ENCODE peak calls at places on chromosomes 11 and 22, in four cellular contexts. P is endothelial cell of umbilical vein, V is hepatocyte, S is neural progenitor cell. X is an unnamed sample.

GRCh38 chr22:23204541-23205157 is 24.3 kb downstream of the BCR start:
- DNase-seq in P (no peak), V (no peak), S (no peak), X (no peak)

GRCh38 chr22:33658775-33659174 is 261.5 kb downstream of the LARGE1 start:
- DNase-seq in V (peak; percentile 39), S (no peak), P (no peak), X (no peak)

GRCh38 chr11:67577951-67578350 is 5.7 kb upstream of the GSTP1 start:
- DNase-seq in V (no peak), P (no peak), S (no peak), X (no peak)

GRCh38 chr11:18383388-18384156 is 10.8 kb upstream of the LDHA start:
- DNase-seq in P (peak; percentile 71), S (peak; percentile 6), V (peak; percentile 92), X (peak; percentile 99)

GRCh38 chr11:23143031-23143430 is 282.8 kb upstream of the CCDC179 start:
- DNase-seq in V (no peak), P (no peak), S (no peak), X (no peak)

GRCh38 chr11:130612291-130612802 is 163.9 kb downstream of the ADAMTS15 start:
- DNase-seq in S (no peak), P (no peak), V (no peak), X (no peak)

GRCh38 chr11:106457727-106458126 is 380.3 kb downstream of the AASDHPPT start:
- DNase-seq in P (no peak), S (no peak), V (no peak), X (no peak)

GRCh38 chr11:17604201-17604912 is 57.3 kb downstream of the OTOG start:
- DNase-seq in P (no peak), V (no peak), S (no peak), X (no peak)

GRCh38 chr11:122656631-122657101 is 1.1 kb downstream of the UBASH3B start:
- DNase-seq in P (peak; percentile 59), V (peak; percentile 42), S (peak; percentile 70), X (no peak)

GRCh38 chr11:102614485-102614884 is 10.6 kb downstream of the MMP20 start:
- DNase-seq in S (no peak), P (no peak), V (no peak), X (no peak)

GRCh38 chr11:102610198-102610597 is 14.9 kb downstream of the MMP20 start:
- DNase-seq in P (no peak), S (no peak), V (no peak), X (no peak)

GRCh38 chr11:102608699-102609098 is 16.4 kb downstream of the MMP20 start:
- DNase-seq in S (no peak), V (no peak), P (no peak), X (no peak)

GRCh38 chr11:102613455-102613854 is 11.7 kb downstream of the MMP20 start:
- DNase-seq in V (no peak), S (no peak), P (no peak), X (no peak)

DNA sequence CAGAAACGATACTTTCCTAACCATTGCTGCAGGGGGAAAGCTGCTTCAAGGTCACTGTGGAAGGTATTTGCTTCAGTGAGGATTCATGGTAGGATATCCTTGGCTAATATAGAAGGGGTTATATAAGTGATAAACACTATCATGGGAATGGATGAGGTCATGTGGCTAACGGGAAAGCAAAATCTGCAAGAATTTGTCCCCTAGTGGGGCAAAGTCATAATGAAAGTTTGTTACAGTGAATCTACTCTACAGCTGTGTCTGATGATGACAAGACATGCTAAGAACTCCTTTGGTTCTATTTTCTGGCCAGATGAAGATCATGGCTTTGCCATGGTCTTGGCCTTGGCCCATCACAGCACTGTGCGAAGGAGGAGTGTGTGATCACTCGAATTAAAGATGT is 13.8 kb downstream of the MMP20 start:
- DNase-seq in S (no peak), V (no peak), P (no peak), X (no peak)
- TF ChIP-seq CTCF in S (no peak), V (no peak), P (no peak), X (no peak)

DNA sequence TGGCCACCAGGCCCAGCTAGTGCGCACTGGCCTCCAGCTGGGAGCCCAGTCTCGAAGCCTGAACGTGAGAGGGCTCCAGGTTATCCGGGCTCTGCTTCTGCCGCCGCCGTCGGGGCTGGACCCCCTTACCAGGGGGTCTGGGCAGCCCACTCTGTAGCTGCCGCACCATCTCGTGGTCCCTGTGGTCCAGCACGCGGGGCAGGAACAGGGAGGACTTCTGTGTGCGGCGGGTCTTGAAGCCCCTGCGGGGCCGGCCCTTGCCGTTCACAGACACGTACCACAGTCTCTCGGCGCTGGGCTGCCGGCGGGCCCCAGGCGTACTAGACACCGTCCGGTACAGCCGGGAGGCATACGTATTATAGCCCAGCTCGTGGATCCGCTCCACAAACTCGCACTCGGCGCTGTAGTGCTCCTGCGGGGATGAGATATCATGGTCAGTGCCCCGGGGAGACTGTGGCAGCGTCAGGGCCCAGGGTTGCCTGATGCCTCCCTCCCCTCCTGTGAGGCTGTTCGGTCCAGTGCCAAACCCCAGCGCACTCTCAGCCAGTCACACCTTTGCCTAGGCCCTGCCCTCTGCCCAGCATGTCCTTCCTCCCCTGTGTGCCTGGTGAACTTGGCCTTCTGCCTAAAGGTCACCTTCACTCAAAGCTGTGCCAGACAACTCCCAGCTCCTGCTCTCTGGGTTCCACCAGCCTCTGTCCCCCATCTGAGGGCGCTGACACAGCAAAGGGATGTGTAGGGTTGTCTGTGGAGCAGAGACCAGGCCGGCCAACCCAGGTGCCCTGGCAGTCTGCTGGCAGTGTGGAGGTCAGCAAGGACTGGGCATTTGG is 8.7 kb downstream of the FGF3 start:
- DNase-seq in V (no peak), P (no peak), S (no peak), X (no peak)
- H2AFZ ChIP-seq in V (no peak overlapping the region), P (no peak overlapping the region), S (no peak overlapping the region), X (no peak overlapping the region)

GRCh38 chr11:93738647-93739081 is 2.6 kb downstream of the TAF1D start:
- DNase-seq in P (peak; percentile 23), S (peak; percentile 14), V (no peak), X (no peak)
- TF ChIP-seq CTCF in P (no peak), S (no peak), V (no peak), X (no peak)

GRCh38 chr11:11119917-11120316 is 233.1 kb downstream of the CSNK2A3 start:
- DNase-seq in P (no peak), V (no peak), S (no peak), X (no peak)

GRCh38 chr11:11129118-11129517 is 223.9 kb downstream of the CSNK2A3 start:
- DNase-seq in P (no peak), V (no peak), S (no peak), X (no peak)

GRCh38 chr11:11125618-11126017 is 227.4 kb downstream of the CSNK2A3 start:
- DNase-seq in S (no peak), V (no peak), P (no peak), X (no peak)
- H2AFZ ChIP-seq in S (no peak overlapping the region), V (no peak overlapping the region), P (no peak overlapping the region), X (no peak overlapping the region)

GRCh38 chr22:43566561-43567332 is 154.9 kb downstream of the MPPED1 start:
- DNase-seq in P (no peak), V (no peak), S (no peak), X (no peak)
- TF ChIP-seq CTCF in P (no peak), V (no peak), S (no peak), X (no peak)

X was measured in keratinocyte.